ENCODE peak calls at places on chromosome 18, in nine cellular contexts. One of them, this sample, is unnamed.

GRCh38 chr18:43978174-43978573 is 700.9 kb upstream of the SYT4 start:
- DNase-seq in prostate gland: no peak
- DNase-seq in cardiac muscle cell: no peak
- DNase-seq in OCI-LY7: no peak
- DNase-seq in fibroblast of lung: no peak
- DNase-seq in aorta: no peak
- DNase-seq in Panc1: no peak
- DNase-seq in H9: no peak
- DNase-seq in A549: no peak
- DNase-seq in this sample: no peak

GRCh38 chr18:57131782-57132181 is 15.1 kb upstream of the BOD1L2 start:
- DNase-seq in prostate gland: peak; percentile 24
- DNase-seq in cardiac muscle cell: no peak
- DNase-seq in OCI-LY7: no peak
- DNase-seq in fibroblast of lung: no peak
- DNase-seq in aorta: no peak
- DNase-seq in Panc1: no peak
- DNase-seq in H9: no peak
- DNase-seq in A549: no peak
- DNase-seq in this sample: no peak

GRCh38 chr18:78376036-78376435 is 603.6 kb upstream of the SALL3 start:
- DNase-seq in prostate gland: no peak
- DNase-seq in cardiac muscle cell: no peak
- DNase-seq in OCI-LY7: no peak
- DNase-seq in fibroblast of lung: no peak
- DNase-seq in aorta: no peak
- DNase-seq in Panc1: no peak
- DNase-seq in H9: no peak
- DNase-seq in A549: no peak
- DNase-seq in this sample: no peak

GRCh38 chr18:22293417-22293816 is 124.0 kb downstream of the GATA6 start:
- DNase-seq in prostate gland: no peak
- DNase-seq in cardiac muscle cell: no peak
- DNase-seq in OCI-LY7: no peak
- DNase-seq in fibroblast of lung: peak; percentile 38
- DNase-seq in aorta: no peak
- DNase-seq in Panc1: no peak
- DNase-seq in H9: no peak
- DNase-seq in A549: peak; percentile 19
- DNase-seq in this sample: no peak

GRCh38 chr18:49055787-49056186 is 105.0 kb upstream of the SMAD7 start:
- DNase-seq in prostate gland: no peak
- DNase-seq in cardiac muscle cell: no peak
- DNase-seq in OCI-LY7: peak; percentile 68
- DNase-seq in fibroblast of lung: peak; percentile 47
- DNase-seq in aorta: peak; percentile 84
- DNase-seq in Panc1: no peak
- DNase-seq in H9: no peak
- DNase-seq in A549: no peak
- DNase-seq in this sample: peak; percentile 20

GRCh38 chr18:26771524-26771923 is 94.0 kb downstream of the AQP4 start:
- DNase-seq in prostate gland: no peak
- DNase-seq in cardiac muscle cell: peak; percentile 42
- DNase-seq in OCI-LY7: no peak
- DNase-seq in fibroblast of lung: no peak
- DNase-seq in aorta: no peak
- DNase-seq in Panc1: peak; percentile 5
- DNase-seq in H9: peak; percentile 38
- DNase-seq in A549: peak; percentile 17
- DNase-seq in this sample: no peak

GRCh38 chr18:10312316-10313015 is 142.0 kb upstream of the APCDD1 start:
- DNase-seq in prostate gland: no peak
- DNase-seq in cardiac muscle cell: no peak
- DNase-seq in OCI-LY7: no peak
- DNase-seq in fibroblast of lung: no peak
- DNase-seq in aorta: no peak
- DNase-seq in Panc1: no peak
- DNase-seq in H9: no peak
- DNase-seq in A549: no peak
- DNase-seq in this sample: no peak

GRCh38 chr18:76487076-76487475 is 8.0 kb downstream of the ZNF516 start:
- DNase-seq in prostate gland: no peak
- DNase-seq in cardiac muscle cell: no peak
- DNase-seq in OCI-LY7: no peak
- DNase-seq in fibroblast of lung: peak; percentile 64
- DNase-seq in aorta: no peak
- DNase-seq in Panc1: no peak
- DNase-seq in H9: no peak
- DNase-seq in A549: no peak
- DNase-seq in this sample: no peak

GRCh38 chr18:37987901-37988300 is 422.3 kb upstream of the CELF4 start:
- DNase-seq in prostate gland: no peak
- DNase-seq in cardiac muscle cell: no peak
- DNase-seq in OCI-LY7: no peak
- DNase-seq in fibroblast of lung: no peak
- DNase-seq in aorta: no peak
- DNase-seq in Panc1: no peak
- DNase-seq in H9: no peak
- DNase-seq in A549: no peak
- DNase-seq in this sample: no peak

GRCh38 chr18:47263828-47264314 is 12.4 kb upstream of the SKOR2 start:
- DNase-seq in prostate gland: no peak
- DNase-seq in cardiac muscle cell: no peak
- DNase-seq in OCI-LY7: no peak
- DNase-seq in fibroblast of lung: no peak
- DNase-seq in aorta: no peak
- DNase-seq in Panc1: no peak
- DNase-seq in H9: peak; percentile 53
- DNase-seq in A549: no peak
- DNase-seq in this sample: no peak

GRCh38 chr18:63131106-63131943 is 188.2 kb downstream of the BCL2 start:
- DNase-seq in prostate gland: peak; percentile 68
- DNase-seq in cardiac muscle cell: peak; percentile 58
- DNase-seq in OCI-LY7: peak; percentile 50
- DNase-seq in fibroblast of lung: peak; percentile 80
- DNase-seq in aorta: no peak
- DNase-seq in Panc1: no peak
- DNase-seq in H9: peak; percentile 43
- DNase-seq in A549: peak; percentile 22
- DNase-seq in this sample: peak; percentile 62

GRCh38 chr18:27656167-27656778 is 471.2 kb upstream of the CHST9 start:
- DNase-seq in prostate gland: no peak
- DNase-seq in cardiac muscle cell: no peak
- DNase-seq in OCI-LY7: no peak
- DNase-seq in fibroblast of lung: no peak
- DNase-seq in aorta: no peak
- DNase-seq in Panc1: peak; percentile 18
- DNase-seq in H9: no peak
- DNase-seq in A549: peak; percentile 0
- DNase-seq in this sample: no peak

GRCh38 chr18:2303517-2304238 is 267.6 kb downstream of the METTL4 start:
- DNase-seq in prostate gland: no peak
- DNase-seq in cardiac muscle cell: peak; percentile 28
- DNase-seq in OCI-LY7: no peak
- DNase-seq in fibroblast of lung: no peak
- DNase-seq in aorta: no peak
- DNase-seq in Panc1: no peak
- DNase-seq in H9: no peak
- DNase-seq in A549: peak; percentile 36
- DNase-seq in this sample: no peak

DNA sequence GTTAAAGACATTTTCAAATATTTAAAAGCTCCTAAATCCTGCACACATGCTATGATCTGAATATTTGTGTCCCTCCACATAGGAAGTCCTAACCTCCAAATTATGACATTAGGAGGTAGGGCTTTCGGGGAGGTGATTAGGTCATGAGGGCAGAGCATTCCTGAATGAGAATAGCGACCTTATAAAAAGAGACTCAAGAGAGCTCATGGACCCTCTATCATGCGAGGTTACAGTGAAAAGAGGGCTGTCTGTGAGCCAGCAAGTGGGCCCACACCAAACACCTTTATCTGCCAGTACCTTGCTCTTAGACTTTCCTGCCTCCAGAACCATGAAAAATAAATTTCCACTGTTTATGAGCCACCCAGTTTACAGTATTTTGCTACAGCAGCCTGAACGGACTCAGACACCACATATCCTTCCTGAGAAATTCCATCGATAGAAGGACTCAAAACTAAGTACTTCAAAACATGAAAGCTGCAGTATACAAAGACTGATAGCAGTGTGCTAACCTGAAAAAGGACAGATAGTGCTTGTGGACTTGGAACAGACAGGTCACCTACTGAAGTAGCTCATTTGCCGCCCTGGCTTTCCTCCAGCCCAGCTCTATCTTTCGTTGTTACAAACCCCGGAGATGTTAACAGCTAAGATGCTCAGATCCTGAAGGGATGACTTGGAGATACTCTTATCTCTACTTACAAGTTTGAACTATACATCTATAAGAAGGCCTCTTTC is 13.8 kb downstream of the FAM210A start:
- DNase-seq in prostate gland: no peak
- DNase-seq in cardiac muscle cell: peak; percentile 17
- DNase-seq in OCI-LY7: no peak
- DNase-seq in fibroblast of lung: no peak
- DNase-seq in aorta: no peak
- DNase-seq in Panc1: no peak
- DNase-seq in H9: no peak
- DNase-seq in A549: no peak
- DNase-seq in this sample: no peak
- H3K9me3 ChIP-seq in prostate gland: no peaks in the 10 kb centered on the region
- H3K9me3 ChIP-seq in cardiac muscle cell: no peaks in the 10 kb centered on the region
- H3K9me3 ChIP-seq in OCI-LY7: peaks cover 19% of the 10 kb centered on the region
- H3K9me3 ChIP-seq in fibroblast of lung: no peaks in the 10 kb centered on the region
- H3K9me3 ChIP-seq in aorta: no peaks in the 10 kb centered on the region
- H3K9me3 ChIP-seq in Panc1: no peaks in the 10 kb centered on the region
- H3K9me3 ChIP-seq in H9: no peaks in the 10 kb centered on the region
- H3K9me3 ChIP-seq in A549: no peaks in the 10 kb centered on the region
- H3K9me3 ChIP-seq in this sample: no peaks in the 10 kb centered on the region

GRCh38 chr18:32750328-32750727 is 22.5 kb downstream of the KLHL14 start:
- DNase-seq in prostate gland: no peak
- DNase-seq in cardiac muscle cell: no peak
- DNase-seq in OCI-LY7: no peak
- DNase-seq in fibroblast of lung: no peak
- DNase-seq in aorta: no peak
- DNase-seq in Panc1: no peak
- DNase-seq in H9: no peak
- DNase-seq in A549: no peak
- DNase-seq in this sample: no peak

GRCh38 chr18:32754508-32755263 is 18.1 kb downstream of the KLHL14 start:
- DNase-seq in prostate gland: no peak
- DNase-seq in cardiac muscle cell: no peak
- DNase-seq in OCI-LY7: no peak
- DNase-seq in fibroblast of lung: no peak
- DNase-seq in aorta: no peak
- DNase-seq in Panc1: no peak
- DNase-seq in H9: no peak
- DNase-seq in A549: no peak
- DNase-seq in this sample: no peak

GRCh38 chr18:32753656-32754221 is 19.1 kb downstream of the KLHL14 start:
- DNase-seq in prostate gland: no peak
- DNase-seq in cardiac muscle cell: no peak
- DNase-seq in OCI-LY7: no peak
- DNase-seq in fibroblast of lung: no peak
- DNase-seq in aorta: no peak
- DNase-seq in Panc1: no peak
- DNase-seq in H9: no peak
- DNase-seq in A549: no peak
- DNase-seq in this sample: no peak

GRCh38 chr18:32749809-32750208 is 23.0 kb downstream of the KLHL14 start:
- DNase-seq in prostate gland: no peak
- DNase-seq in cardiac muscle cell: no peak
- DNase-seq in OCI-LY7: no peak
- DNase-seq in fibroblast of lung: no peak
- DNase-seq in aorta: no peak
- DNase-seq in Panc1: no peak
- DNase-seq in H9: no peak
- DNase-seq in A549: no peak
- DNase-seq in this sample: no peak
- H3K9me3 ChIP-seq in prostate gland: no peaks in the 10 kb centered on the region
- H3K9me3 ChIP-seq in cardiac muscle cell: no peaks in the 10 kb centered on the region
- H3K9me3 ChIP-seq in OCI-LY7: no peaks in the 10 kb centered on the region
- H3K9me3 ChIP-seq in fibroblast of lung: no peaks in the 10 kb centered on the region
- H3K9me3 ChIP-seq in aorta: no peaks in the 10 kb centered on the region
- H3K9me3 ChIP-seq in Panc1: no peaks in the 10 kb centered on the region
- H3K9me3 ChIP-seq in H9: no peaks in the 10 kb centered on the region
- H3K9me3 ChIP-seq in A549: no peaks in the 10 kb centered on the region
- H3K9me3 ChIP-seq in this sample: no peaks in the 10 kb centered on the region

GRCh38 chr18:59267511-59268126 is 5.6 kb downstream of the RAX start:
- DNase-seq in prostate gland: no peak
- DNase-seq in cardiac muscle cell: no peak
- DNase-seq in OCI-LY7: no peak
- DNase-seq in fibroblast of lung: no peak
- DNase-seq in aorta: no peak
- DNase-seq in Panc1: no peak
- DNase-seq in H9: peak; percentile 58
- DNase-seq in A549: peak; percentile 22
- DNase-seq in this sample: no peak

GRCh38 chr18:59266019-59266369 is 7.3 kb downstream of the RAX start:
- DNase-seq in prostate gland: no peak
- DNase-seq in cardiac muscle cell: no peak
- DNase-seq in OCI-LY7: no peak
- DNase-seq in fibroblast of lung: no peak
- DNase-seq in aorta: no peak
- DNase-seq in Panc1: no peak
- DNase-seq in H9: no peak
- DNase-seq in A549: no peak
- DNase-seq in this sample: no peak

GRCh38 chr18:59265246-59266018 is 7.8 kb downstream of the RAX start:
- DNase-seq in prostate gland: no peak
- DNase-seq in cardiac muscle cell: no peak
- DNase-seq in OCI-LY7: no peak
- DNase-seq in fibroblast of lung: no peak
- DNase-seq in aorta: no peak
- DNase-seq in Panc1: no peak
- DNase-seq in H9: peak; percentile 92
- DNase-seq in A549: peak; percentile 36
- DNase-seq in this sample: no peak

GRCh38 chr18:59266876-59267510 is 6.3 kb downstream of the RAX start:
- DNase-seq in prostate gland: no peak
- DNase-seq in cardiac muscle cell: no peak
- DNase-seq in OCI-LY7: no peak
- DNase-seq in fibroblast of lung: no peak
- DNase-seq in aorta: no peak
- DNase-seq in Panc1: no peak
- DNase-seq in H9: no peak
- DNase-seq in A549: no peak
- DNase-seq in this sample: no peak

GRCh38 chr18:59266459-59266858 is 6.8 kb downstream of the RAX start:
- DNase-seq in prostate gland: no peak
- DNase-seq in cardiac muscle cell: no peak
- DNase-seq in OCI-LY7: no peak
- DNase-seq in fibroblast of lung: no peak
- DNase-seq in aorta: no peak
- DNase-seq in Panc1: no peak
- DNase-seq in H9: no peak
- DNase-seq in A549: no peak
- DNase-seq in this sample: no peak
- H3K9me3 ChIP-seq in prostate gland: no peaks in the 10 kb centered on the region
- H3K9me3 ChIP-seq in cardiac muscle cell: no peaks in the 10 kb centered on the region
- H3K9me3 ChIP-seq in OCI-LY7: no peaks in the 10 kb centered on the region
- H3K9me3 ChIP-seq in fibroblast of lung: no peaks in the 10 kb centered on the region
- H3K9me3 ChIP-seq in aorta: no peaks in the 10 kb centered on the region
- H3K9me3 ChIP-seq in Panc1: no peaks in the 10 kb centered on the region
- H3K9me3 ChIP-seq in H9: no peaks in the 10 kb centered on the region
- H3K9me3 ChIP-seq in A549: no peaks in the 10 kb centered on the region
- H3K9me3 ChIP-seq in this sample: no peaks in the 10 kb centered on the region

GRCh38 chr18:3333056-3333720 is 71.3 kb downstream of the MYL12B start:
- DNase-seq in prostate gland: no peak
- DNase-seq in cardiac muscle cell: no peak
- DNase-seq in OCI-LY7: no peak
- DNase-seq in fibroblast of lung: peak; percentile 43
- DNase-seq in aorta: no peak
- DNase-seq in Panc1: no peak
- DNase-seq in H9: no peak
- DNase-seq in A549: no peak
- DNase-seq in this sample: no peak
- H3K9me3 ChIP-seq in prostate gland: no peaks in the 10 kb centered on the region
- H3K9me3 ChIP-seq in cardiac muscle cell: no peaks in the 10 kb centered on the region
- H3K9me3 ChIP-seq in OCI-LY7: peaks cover 4% of the 10 kb centered on the region
- H3K9me3 ChIP-seq in fibroblast of lung: no peaks in the 10 kb centered on the region
- H3K9me3 ChIP-seq in aorta: no peaks in the 10 kb centered on the region
- H3K9me3 ChIP-seq in Panc1: peaks cover 3% of the 10 kb centered on the region
- H3K9me3 ChIP-seq in H9: no peaks in the 10 kb centered on the region
- H3K9me3 ChIP-seq in A549: no peaks in the 10 kb centered on the region
- H3K9me3 ChIP-seq in this sample: no peaks in the 10 kb centered on the region

This sample was measured in CD8-positive, alpha-beta T cell.